ENCODE peak calls at places on chromosomes 1 and 21, in five cellular contexts. A is GM12878, N is HCT116, Q is NT2/D1, W is K562. P is an unnamed sample.

GRCh38 chr1:116508984-116509980 is 61.5 kb downstream of the CD58 start:
- DNase-seq in A (no peak), N (peak; percentile 88), Q (no peak), W (peak; percentile 51), P (no peak)

GRCh38 chr1:187817782-187818181 is 989.0 kb downstream of the PLA2G4A start:
- DNase-seq in A (no peak), N (no peak), Q (no peak), W (no peak), P (no peak)

GRCh38 chr1:2469103-2469940 is 6.8 kb upstream of the PLCH2 start:
- DNase-seq in A (no peak), N (no peak), Q (no peak), W (no peak), P (no peak)

GRCh38 chr1:94418664-94419655 is 771 bp downstream of the ABCD3 start:
- DNase-seq in A (no peak), N (no peak), Q (no peak), W (peak; percentile 32), P (no peak)

GRCh38 chr1:153803479-153804056 is 28.4 kb downstream of the SLC27A3 start:
- DNase-seq in A (no peak), N (no peak), Q (no peak), W (no peak), P (no peak)

GRCh38 chr1:55592122-55592521 is 377.0 kb upstream of the USP24 start:
- DNase-seq in A (no peak), N (no peak), Q (no peak), W (no peak), P (no peak)

GRCh38 chr1:192809286-192810252 is 730 bp downstream of the RGS2 start:
- DNase-seq in A (no peak), N (no peak), Q (no peak), W (peak; percentile 35), P (no peak)

GRCh38 chr21:32270748-32271147 is 8.1 kb downstream of the MIS18A start:
- DNase-seq in A (no peak), N (no peak), Q (no peak), W (no peak), P (no peak)

GRCh38 chr1:199029855-199030254 is 391.0 kb downstream of the PTPRC start:
- DNase-seq in A (no peak), N (no peak), Q (no peak), W (no peak), P (no peak)

GRCh38 chr1:9835758-9836631 is 12.2 kb upstream of the CLSTN1 start:
- DNase-seq in A (no peak), N (no peak), Q (peak; percentile 49), W (peak; percentile 12), P (no peak)

GRCh38 chr1:155651861-155652661 is 36.5 kb downstream of the YY1AP1 start:
- DNase-seq in A (no peak), N (no peak), Q (no peak), W (no peak), P (no peak)

GRCh38 chr1:156464825-156465452 is 35.6 kb downstream of the MEF2D start:
- DNase-seq in A (no peak), N (no peak), Q (no peak), W (no peak), P (no peak)

GRCh38 chr1:23417570-23417969 is 7.0 kb downstream of the TCEA3 start:
- DNase-seq in A (no peak), N (no peak), Q (no peak), W (peak; percentile 82), P (no peak)

GRCh38 chr1:53862507-53862906 is 24.4 kb upstream of the NDC1 start:
- DNase-seq in A (no peak), N (no peak), Q (no peak), W (no peak), P (no peak)

GRCh38 chr1:236997882-236998281 is 6.4 kb downstream of the MT1HL1 start:
- DNase-seq in A (no peak), N (no peak), Q (no peak), W (no peak), P (no peak)

GRCh38 chr1:225877570-225877969 is 4.6 kb downstream of the TMEM63A start:
- DNase-seq in A (no peak), N (no peak), Q (no peak), W (peak; percentile 63), P (peak; percentile 80)

GRCh38 chr21:42187976-42188653 is 30.8 kb upstream of the ABCG1 start:
- DNase-seq in A (peak; percentile 92), N (no peak), Q (no peak), W (no peak), P (no peak)

GRCh38 chr21:27423073-27423472 is 456.2 kb upstream of the ADAMTS5 start:
- DNase-seq in A (no peak), N (no peak), Q (no peak), W (no peak), P (no peak)

GRCh38 chr21:28069446-28069845 is 923.2 kb downstream of the LTN1 start:
- DNase-seq in A (no peak), N (no peak), Q (peak; percentile 70), W (no peak), P (no peak)

GRCh38 chr1:46131727-46132528 is 501 bp downstream of the PIK3R3 start:
- DNase-seq in A (no peak), N (no peak), Q (no peak), W (peak; percentile 39), P (no peak)

GRCh38 chr1:118077331-118078055 is 107.5 kb downstream of the SPAG17 start:
- DNase-seq in A (no peak), N (peak; percentile 40), Q (peak; percentile 64), W (peak; percentile 13), P (peak; percentile 47)

GRCh38 chr1:26478159-26478558 is 5.9 kb downstream of the HMGN2 start:
- DNase-seq in A (no peak), N (no peak), Q (no peak), W (no peak), P (no peak)

GRCh38 chr1:1067284-1068076 is 6.6 kb downstream of the RNF223 start:
- DNase-seq in A (no peak), N (no peak), Q (no peak), W (no peak), P (no peak)

GRCh38 chr1:153921803-153922075 is 1.0 kb downstream of the GATAD2B start:
- DNase-seq in A (no peak), N (no peak), Q (no peak), W (no peak), P (no peak)

GRCh38 chr1:226569879-226570547 is 21.4 kb downstream of the STUM start:
- DNase-seq in A (no peak), N (peak; percentile 27), Q (peak; percentile 66), W (peak; percentile 72), P (peak; percentile 78)

GRCh38 chr1:61284933-61285332 is 202.6 kb downstream of the NFIA start:
- DNase-seq in A (no peak), N (no peak), Q (no peak), W (no peak), P (no peak)

GRCh38 chr1:243639027-243639658 is 210.9 kb downstream of the AKT3 start:
- DNase-seq in A (no peak), N (no peak), Q (no peak), W (no peak), P (no peak)

GRCh38 chr1:228158690-228159665 is 6.6 kb upstream of the IBA57 start:
- DNase-seq in A (no peak), N (no peak), Q (no peak), W (no peak), P (no peak)

GRCh38 chr1:155322571-155322952 is 1.9 kb downstream of the RUSC1 start:
- DNase-seq in A (no peak), N (no peak), Q (no peak), W (no peak), P (no peak)

GRCh38 chr1:71240656-71241055 is 159.8 kb upstream of the ZRANB2 start:
- DNase-seq in A (no peak), N (no peak), Q (no peak), W (no peak), P (no peak)

GRCh38 chr1:157580828-157581210 is 17.1 kb downstream of the FCRL4 start:
- DNase-seq in A (no peak), N (no peak), Q (no peak), W (no peak), P (no peak)

GRCh38 chr1:157577420-157577819 is 20.5 kb downstream of the FCRL4 start:
- DNase-seq in A (no peak), N (no peak), Q (no peak), W (no peak), P (no peak)

GRCh38 chr1:157584503-157584902 is 13.4 kb downstream of the FCRL4 start:
- DNase-seq in A (no peak), N (no peak), Q (no peak), W (no peak), P (no peak)

GRCh38 chr1:157575744-157576143 is 22.1 kb downstream of the FCRL4 start:
- DNase-seq in A (no peak), N (no peak), Q (no peak), W (no peak), P (no peak)

DNA sequence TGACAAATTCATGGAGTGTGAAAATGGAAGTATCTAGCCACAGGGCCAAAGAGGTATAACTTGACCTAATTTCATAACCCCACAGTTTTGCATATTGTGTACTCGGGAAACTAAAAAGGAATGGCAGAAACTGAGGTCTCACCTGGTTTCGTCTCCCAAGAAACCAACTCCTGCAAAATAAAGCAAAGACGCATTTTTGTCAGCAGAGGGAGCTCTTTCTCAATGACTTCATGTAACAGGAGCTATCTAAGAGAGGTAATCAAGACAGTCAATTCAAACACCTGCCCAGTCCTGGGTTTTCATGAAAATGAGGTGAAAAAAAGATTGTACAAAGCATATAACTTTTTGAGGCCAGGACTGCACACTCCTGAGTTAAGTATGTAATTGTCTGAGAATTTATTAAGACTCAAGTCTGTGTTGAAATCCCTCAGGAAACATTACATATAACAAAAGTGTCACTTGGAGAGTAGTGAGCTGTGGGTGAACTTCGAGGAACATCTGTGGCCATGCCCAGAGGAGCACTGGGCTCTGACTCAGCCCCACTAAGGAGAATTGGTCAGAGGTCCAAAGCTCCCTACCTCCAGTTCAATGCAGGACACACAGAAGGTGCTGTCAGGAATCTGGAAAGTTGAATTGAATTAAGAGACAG is 17.6 kb downstream of the FCRL4 start:
- DNase-seq in A (peak; percentile 53), N (peak; percentile 71), Q (peak; percentile 88), W (peak; percentile 56), P (no peak)
- TF ChIP-seq ZNF274 in A (no peak), N (no peak), Q (no peak), W (no peak), P (no peak)

DNA sequence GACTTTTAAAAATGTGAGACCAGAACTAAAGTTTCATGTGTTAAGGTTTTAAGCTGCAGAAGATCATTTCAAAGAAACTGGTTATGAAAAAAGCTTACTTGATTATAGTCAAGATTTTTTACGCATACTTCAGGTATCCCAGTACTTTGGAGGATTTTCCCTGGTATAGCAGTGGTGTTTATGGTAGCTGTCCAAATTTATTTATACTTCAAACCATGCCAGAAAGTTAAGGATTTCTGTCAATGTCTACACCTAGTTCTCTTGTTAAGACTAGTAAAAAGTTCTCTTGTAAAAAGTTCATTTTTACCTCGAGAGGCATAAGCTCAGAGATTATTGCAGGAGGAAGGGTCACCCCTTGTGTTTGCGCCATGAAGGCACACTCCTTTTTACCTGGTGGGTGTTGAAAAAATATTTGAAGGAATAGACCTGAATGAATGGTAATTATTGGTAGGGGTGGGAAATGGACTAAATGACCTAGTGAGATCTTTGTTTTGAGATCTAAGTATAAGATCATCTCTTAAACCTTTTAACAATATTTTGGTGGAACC is 2.8 kb downstream of the DYRK1A start:
- DNase-seq in A (no peak), N (no peak), Q (no peak), W (no peak), P (no peak)
- TF ChIP-seq ZNF274 in A (no peak), N (no peak), Q (no peak), W (no peak), P (no peak)

GRCh38 chr1:151837841-151838490 is 1.7 kb downstream of the C2CD4D start:
- DNase-seq in A (no peak), N (no peak), Q (no peak), W (no peak), P (no peak)
- TF ChIP-seq ZNF274 in A (no peak), N (no peak), Q (no peak), W (no peak), P (no peak)

GRCh38 chr1:43270421-43271095 is 775 bp downstream of the TMEM125 start:
- DNase-seq in A (no peak), N (peak; percentile 65), Q (no peak), W (peak; percentile 71), P (peak; percentile 90)
- TF ChIP-seq ZNF274 in A (no peak), N (no peak), Q (no peak), W (no peak), P (no peak)

P was measured in H1.